ENCODE peak calls at places on chromosomes 11 and 22, in six cellular contexts. One of them, this sample, is unnamed.

GRCh38 chr11:5631426-5631825 is 6.6 kb downstream of the TRIM34 start:
- DNase-seq in NCI-H1417: no peak
- DNase-seq in AG04450: no peak
- DNase-seq in hepatic stellate cell: no peak
- DNase-seq in cardiac fibroblast: no peak
- DNase-seq in left cardiac atrium: no peak
- DNase-seq in this sample: no peak

GRCh38 chr11:87306260-87306861 is 268.6 kb downstream of the TMEM135 start:
- DNase-seq in NCI-H1417: no peak
- DNase-seq in AG04450: no peak
- DNase-seq in hepatic stellate cell: no peak
- DNase-seq in cardiac fibroblast: no peak
- DNase-seq in left cardiac atrium: no peak
- DNase-seq in this sample: peak; percentile 42

GRCh38 chr11:126317681-126318641 is 14.1 kb downstream of the DCPS start:
- DNase-seq in NCI-H1417: peak; percentile 51
- DNase-seq in AG04450: no peak
- DNase-seq in hepatic stellate cell: peak; percentile 62
- DNase-seq in cardiac fibroblast: peak; percentile 86
- DNase-seq in left cardiac atrium: peak; percentile 84
- DNase-seq in this sample: no peak

GRCh38 chr11:1691878-1692707 is 4.9 kb upstream of the KRTAP5-6 start:
- DNase-seq in NCI-H1417: no peak
- DNase-seq in AG04450: no peak
- DNase-seq in hepatic stellate cell: no peak
- DNase-seq in cardiac fibroblast: no peak
- DNase-seq in left cardiac atrium: no peak
- DNase-seq in this sample: no peak

GRCh38 chr22:28978863-28979799 is 82.5 kb downstream of the C22orf31 start:
- DNase-seq in NCI-H1417: no peak
- DNase-seq in AG04450: no peak
- DNase-seq in hepatic stellate cell: no peak
- DNase-seq in cardiac fibroblast: no peak
- DNase-seq in left cardiac atrium: no peak
- DNase-seq in this sample: no peak

GRCh38 chr11:66607126-66607834 is 9.2 kb upstream of the RBM14 start:
- DNase-seq in NCI-H1417: no peak
- DNase-seq in AG04450: peak; percentile 15
- DNase-seq in hepatic stellate cell: peak; percentile 39
- DNase-seq in cardiac fibroblast: peak; percentile 76
- DNase-seq in left cardiac atrium: peak; percentile 80
- DNase-seq in this sample: no peak

GRCh38 chr11:69369945-69370344 is 76.0 kb downstream of the MYEOV start:
- DNase-seq in NCI-H1417: no peak
- DNase-seq in AG04450: no peak
- DNase-seq in hepatic stellate cell: no peak
- DNase-seq in cardiac fibroblast: no peak
- DNase-seq in left cardiac atrium: no peak
- DNase-seq in this sample: no peak

GRCh38 chr22:46578251-46578823 is 40.9 kb upstream of the CELSR1 start:
- DNase-seq in NCI-H1417: no peak
- DNase-seq in AG04450: no peak
- DNase-seq in hepatic stellate cell: no peak
- DNase-seq in cardiac fibroblast: no peak
- DNase-seq in left cardiac atrium: no peak
- DNase-seq in this sample: no peak

GRCh38 chr11:120674537-120674936 is 163.0 kb downstream of the GRIK4 start:
- DNase-seq in NCI-H1417: no peak
- DNase-seq in AG04450: peak; percentile 6
- DNase-seq in hepatic stellate cell: no peak
- DNase-seq in cardiac fibroblast: no peak
- DNase-seq in left cardiac atrium: no peak
- DNase-seq in this sample: no peak

GRCh38 chr11:2924821-2925675 is 4.2 kb downstream of the PHLDA2 start:
- DNase-seq in NCI-H1417: no peak
- DNase-seq in AG04450: no peak
- DNase-seq in hepatic stellate cell: no peak
- DNase-seq in cardiac fibroblast: no peak
- DNase-seq in left cardiac atrium: peak; percentile 3
- DNase-seq in this sample: no peak

GRCh38 chr11:103792981-103793468 is 243.4 kb upstream of the DDI1 start:
- DNase-seq in NCI-H1417: no peak
- DNase-seq in AG04450: no peak
- DNase-seq in hepatic stellate cell: no peak
- DNase-seq in cardiac fibroblast: peak; percentile 84
- DNase-seq in left cardiac atrium: no peak
- DNase-seq in this sample: no peak

GRCh38 chr11:74370122-74370521 is 28.1 kb downstream of the PGM2L1 start:
- DNase-seq in NCI-H1417: no peak
- DNase-seq in AG04450: no peak
- DNase-seq in hepatic stellate cell: no peak
- DNase-seq in cardiac fibroblast: peak; percentile 30
- DNase-seq in left cardiac atrium: no peak
- DNase-seq in this sample: peak; percentile 23

GRCh38 chr22:37206841-37207821 is 5.1 kb downstream of the SSTR3 start:
- DNase-seq in NCI-H1417: no peak
- DNase-seq in AG04450: no peak
- DNase-seq in hepatic stellate cell: no peak
- DNase-seq in cardiac fibroblast: no peak
- DNase-seq in left cardiac atrium: peak; percentile 12
- DNase-seq in this sample: no peak

GRCh38 chr11:58003036-58003435 is 20.6 kb upstream of the OR9Q1 start:
- DNase-seq in NCI-H1417: no peak
- DNase-seq in AG04450: no peak
- DNase-seq in hepatic stellate cell: no peak
- DNase-seq in cardiac fibroblast: peak; percentile 25
- DNase-seq in left cardiac atrium: no peak
- DNase-seq in this sample: peak; percentile 29

GRCh38 chr11:19853016-19853415 is 140.4 kb downstream of the NAV2 start:
- DNase-seq in NCI-H1417: peak; percentile 36
- DNase-seq in AG04450: no peak
- DNase-seq in hepatic stellate cell: peak; percentile 36
- DNase-seq in cardiac fibroblast: peak; percentile 62
- DNase-seq in left cardiac atrium: no peak
- DNase-seq in this sample: no peak